ENCODE peak calls at places on chromosome 15, in ten cellular contexts. O, Q, Z, S, P, R, F, M, E and B are unnamed samples.

GRCh38 chr15:62835351-62835750 is 207.2 kb upstream of the TPM1 start:
- DNase-seq in R (no peak), E (peak; percentile 31), M (peak; percentile 13), P (no peak), F (no peak), S (peak; percentile 44), O (no peak), Z (no peak), Q (no peak), B (no peak)

GRCh38 chr15:67140078-67140833 is 74.9 kb downstream of the SMAD3 start:
- DNase-seq in P (no peak), F (no peak), Z (no peak), S (no peak), E (no peak), M (no peak), O (no peak), Q (no peak), R (no peak), B (no peak)

GRCh38 chr15:67177750-67178149 is 76.7 kb downstream of the AAGAB start:
- DNase-seq in E (peak; percentile 23), F (no peak), P (no peak), Q (no peak), Z (no peak), S (no peak), M (peak; percentile 58), O (no peak), R (peak; percentile 46), B (peak; percentile 59)

GRCh38 chr15:55234104-55234799 is 37.5 kb upstream of the RSL24D1 start:
- DNase-seq in E (no peak), P (no peak), O (no peak), F (no peak), Z (no peak), R (no peak), S (no peak), Q (no peak), M (no peak), B (no peak)

GRCh38 chr15:22950211-22950990 is 29.8 kb downstream of the CYFIP1 start:
- DNase-seq in S (no peak), Q (no peak), P (no peak), Z (no peak), E (no peak), O (no peak), R (no peak), F (no peak), M (no peak), B (no peak)

GRCh38 chr15:69082041-69082502 is 67.6 kb downstream of the NOX5 start:
- DNase-seq in F (no peak), Z (no peak), R (peak; percentile 54), E (peak; percentile 10), O (no peak), M (peak; percentile 82), Q (no peak), S (peak; percentile 54), P (no peak), B (peak; percentile 81)

GRCh38 chr15:34206016-34206415 is 3.9 kb downstream of the KATNBL1 start:
- DNase-seq in P (no peak), Z (no peak), S (no peak), R (peak; percentile 50), M (peak; percentile 78), O (no peak), Q (no peak), E (peak; percentile 66), F (peak; percentile 71), B (peak; percentile 64)

GRCh38 chr15:31523655-31524049 is 197.0 kb downstream of the KLF13 start:
- DNase-seq in Q (no peak), O (no peak), Z (no peak), E (no peak), S (no peak), P (no peak), R (no peak), M (no peak), F (no peak), B (no peak)

GRCh38 chr15:88663216-88663615 is 24.4 kb downstream of the ISG20 start:
- DNase-seq in E (peak; percentile 74), O (no peak), R (peak; percentile 33), F (peak; percentile 62), Z (no peak), M (peak; percentile 10), Q (no peak), P (no peak), S (no peak), B (no peak)
- H2AFZ ChIP-seq in E (peak overlapping the region; percentile 23), O (no peak overlapping the region), R (no peak overlapping the region), F (no peak overlapping the region), Z (no peak overlapping the region), M (no peak overlapping the region), Q (no peak overlapping the region), P (no peak overlapping the region), S (no peak overlapping the region), B (no peak overlapping the region)

DNA sequence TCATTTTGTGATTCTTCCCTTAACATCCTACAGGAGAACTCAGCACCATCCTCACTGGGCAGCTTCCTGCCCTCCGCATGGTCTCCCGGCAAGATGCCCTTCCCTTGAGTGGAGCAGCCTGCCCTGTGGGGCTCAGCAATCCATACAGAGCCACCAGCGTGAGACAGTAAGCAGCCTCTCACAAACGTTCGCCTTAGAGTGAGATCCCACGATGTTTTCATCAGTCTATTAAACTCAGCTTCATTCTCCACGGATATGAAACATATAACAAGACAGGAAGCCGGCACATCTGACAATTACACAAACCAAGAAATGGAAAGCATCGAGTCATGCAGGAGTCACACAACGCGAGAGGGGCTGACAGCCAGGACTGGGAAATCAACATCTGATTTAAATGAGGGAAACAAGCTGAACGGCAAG is 272.2 kb downstream of the OCA2 start:
- DNase-seq in E (no peak), S (no peak), M (peak; percentile 68), Q (no peak), R (peak; percentile 91), P (no peak), F (peak; percentile 8), O (no peak), Z (no peak), B (peak; percentile 65)
- TF ChIP-seq EZH2 in E (no peak), S (no peak), M (no peak), Q (no peak), R (no peak), P (no peak), F (no peak), O (no peak), Z (no peak), B (no peak)

GRCh38 chr15:75696854-75697259 is 15.8 kb downstream of the CSPG4 start:
- DNase-seq in Z (no peak), R (no peak), S (no peak), O (no peak), Q (no peak), F (no peak), P (no peak), E (no peak), M (no peak), B (no peak)

GRCh38 chr15:75697523-75698398 is 14.9 kb downstream of the CSPG4 start:
- DNase-seq in Q (no peak), M (peak; percentile 32), O (no peak), F (no peak), P (no peak), E (no peak), R (no peak), Z (no peak), S (no peak), B (no peak)

GRCh38 chr15:75695634-75696302 is 16.9 kb downstream of the CSPG4 start:
- DNase-seq in P (no peak), F (no peak), Q (no peak), E (peak; percentile 39), Z (no peak), M (no peak), S (no peak), O (no peak), R (no peak), B (no peak)

GRCh38 chr15:75695206-75695605 is 17.4 kb downstream of the CSPG4 start:
- DNase-seq in R (no peak), O (no peak), Q (peak; percentile 40), M (no peak), F (no peak), S (no peak), Z (no peak), P (peak; percentile 46), E (peak; percentile 31), B (no peak)

DNA sequence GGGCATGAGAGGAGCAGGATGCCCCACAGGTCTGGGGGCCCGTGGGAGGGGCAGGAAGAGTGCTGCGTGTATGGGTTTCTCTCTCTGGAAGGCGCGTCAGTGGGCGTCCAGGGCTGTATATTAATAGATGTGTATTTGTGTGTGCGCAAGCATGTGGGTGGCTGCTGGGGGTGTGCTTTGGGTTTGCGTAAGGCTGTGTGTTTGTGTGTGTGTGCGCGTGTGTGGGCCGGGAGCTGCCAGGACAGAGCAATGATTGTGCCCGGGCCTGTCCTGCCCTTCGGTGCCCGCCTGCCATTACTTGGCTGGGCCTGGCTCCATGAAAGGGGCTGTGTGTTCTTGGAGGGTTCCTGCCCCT is 16.4 kb downstream of the CSPG4 start:
- DNase-seq in Q (no peak), Z (no peak), O (no peak), P (no peak), M (no peak), F (no peak), R (no peak), S (no peak), E (peak; percentile 88), B (no peak)
- H3K4me2 ChIP-seq in Q (no peak overlapping the region), Z (no peak overlapping the region), O (peak overlapping the region; percentile 3), P (no peak overlapping the region), M (no peak overlapping the region), F (no peak overlapping the region), R (no peak overlapping the region), S (no peak overlapping the region), E (peak overlapping the region; percentile 58), B (no peak overlapping the region)

DNA sequence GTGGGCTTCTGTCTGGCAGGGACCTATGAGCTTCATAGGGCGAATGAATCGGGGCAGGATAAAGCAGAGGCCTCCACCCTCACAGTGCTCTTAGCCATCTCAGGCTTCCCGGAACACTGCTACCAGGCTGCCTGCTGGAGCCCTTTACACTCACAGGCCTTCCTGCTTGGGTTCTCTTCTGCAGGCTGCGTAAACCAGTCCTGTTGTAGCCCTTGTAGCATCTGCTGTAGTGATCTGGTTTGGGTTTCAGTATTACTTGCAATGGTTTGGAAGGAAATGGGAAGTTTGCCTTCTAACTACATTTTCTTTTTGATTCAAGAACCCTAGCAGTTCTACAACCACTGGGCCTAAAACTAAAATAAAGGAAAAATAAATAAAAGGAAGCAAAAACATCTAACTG is 3.4 kb upstream of the ADPGK start:
- DNase-seq in O (no peak), E (no peak), R (no peak), P (no peak), M (no peak), S (no peak), Q (no peak), F (no peak), Z (no peak), B (no peak)
- H2AFZ ChIP-seq in O (no peak overlapping the region), E (peak overlapping the region; percentile 44), R (no peak overlapping the region), P (no peak overlapping the region), M (no peak overlapping the region), S (no peak overlapping the region), Q (peak overlapping the region; percentile 38), F (no peak overlapping the region), Z (no peak overlapping the region), B (no peak overlapping the region)

DNA sequence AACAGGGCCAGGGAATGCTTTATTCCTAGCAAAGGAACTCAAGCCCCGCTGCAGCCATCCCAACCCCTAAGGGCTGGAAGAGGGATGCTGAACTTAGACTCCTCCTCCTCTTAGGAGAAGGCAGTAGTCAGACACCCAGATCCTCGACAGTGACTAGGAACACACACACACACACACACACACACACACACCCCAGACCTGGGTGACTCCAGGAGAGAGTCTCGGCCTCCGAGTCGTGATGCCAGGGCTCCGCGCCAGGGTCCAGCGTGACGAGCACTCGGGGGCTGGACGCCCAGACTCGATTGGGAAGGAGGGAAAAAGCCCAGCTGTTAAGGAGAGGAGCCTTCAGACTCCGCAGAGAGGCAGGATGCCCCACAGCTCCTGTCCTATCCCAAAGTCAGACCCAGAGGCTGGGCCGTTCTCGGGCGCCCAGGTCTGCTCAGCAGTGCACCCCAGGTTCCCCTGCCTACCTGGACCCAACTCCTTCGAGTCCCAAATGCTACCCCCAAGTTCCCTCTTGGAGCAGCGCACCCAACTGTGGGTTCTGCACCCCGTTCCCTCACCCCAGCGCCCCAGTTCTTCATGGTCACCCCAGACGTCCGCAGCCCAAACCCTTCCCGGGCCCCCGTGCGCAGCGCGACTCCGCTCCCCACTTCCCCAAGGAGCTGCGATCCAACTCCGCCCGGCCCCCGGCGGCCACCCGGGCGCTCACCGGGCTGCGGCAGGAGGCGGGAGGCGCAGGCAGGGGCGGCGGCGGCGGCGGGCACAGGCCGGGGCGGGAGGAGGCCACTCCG is 421 bp downstream of the BMF start:
- DNase-seq in P (peak; percentile 68), R (peak; percentile 77), Z (no peak), F (peak; percentile 32), O (no peak), S (no peak), E (peak; percentile 38), M (peak; percentile 55), Q (peak; percentile 53), B (no peak)
- TF ChIP-seq EZH2 in P (no peak), R (no peak), Z (no peak), F (no peak), O (no peak), S (no peak), E (no peak), M (no peak), Q (no peak), B (no peak)